ENCODE peak calls at places on chromosomes 11 and 22, in four cellular contexts. One of them, this sample, is unnamed.

GRCh38 chr11:61158691-61159381 is 2.4 kb downstream of the VPS37C start:
- DNase-seq in MM.1S: no peak
- DNase-seq in fibroblast of lung: peak
- DNase-seq in mesenchymal stem cell: peak
- DNase-seq in this sample: no peak

GRCh38 chr22:37747090-37747714 is 50.4 kb downstream of the TRIOBP start:
- DNase-seq in MM.1S: no peak
- DNase-seq in fibroblast of lung: peak
- DNase-seq in mesenchymal stem cell: peak
- DNase-seq in this sample: peak

GRCh38 chr11:69474736-69475135 is 6.7 kb upstream of the LINC01488 start:
- DNase-seq in MM.1S: no peak
- DNase-seq in fibroblast of lung: no peak
- DNase-seq in mesenchymal stem cell: no peak
- DNase-seq in this sample: no peak

GRCh38 chr11:2816517-2816916 is 69.1 kb downstream of the CDKN1C start:
- DNase-seq in MM.1S: no peak
- DNase-seq in fibroblast of lung: no peak
- DNase-seq in mesenchymal stem cell: no peak
- DNase-seq in this sample: no peak

GRCh38 chr11:18352581-18352980 is 30.2 kb downstream of the GTF2H1 start:
- DNase-seq in MM.1S: no peak
- DNase-seq in fibroblast of lung: peak
- DNase-seq in mesenchymal stem cell: no peak
- DNase-seq in this sample: no peak

GRCh38 chr11:64250875-64251721 is at the start of gene PLCB3:
- DNase-seq in MM.1S: peak
- DNase-seq in fibroblast of lung: peak
- DNase-seq in mesenchymal stem cell: peak
- DNase-seq in this sample: peak

GRCh38 chr11:116696381-116696941 is 76.3 kb downstream of the BUD13 start:
- DNase-seq in MM.1S: no peak
- DNase-seq in fibroblast of lung: peak
- DNase-seq in mesenchymal stem cell: no peak
- DNase-seq in this sample: peak

GRCh38 chr22:42271191-42271813 is 849 bp upstream of the TCF20 start:
- DNase-seq in MM.1S: no peak
- DNase-seq in fibroblast of lung: no peak
- DNase-seq in mesenchymal stem cell: no peak
- DNase-seq in this sample: no peak

GRCh38 chr11:75826463-75827220 is 11.6 kb downstream of the UVRAG start:
- DNase-seq in MM.1S: no peak
- DNase-seq in fibroblast of lung: peak
- DNase-seq in mesenchymal stem cell: peak
- DNase-seq in this sample: no peak

GRCh38 chr11:1943977-1944376 is 3.2 kb upstream of the MRPL23 start:
- DNase-seq in MM.1S: no peak
- DNase-seq in fibroblast of lung: peak
- DNase-seq in mesenchymal stem cell: no peak
- DNase-seq in this sample: no peak

GRCh38 chr22:25909988-25910387 is 168.0 kb downstream of the MYO18B start:
- DNase-seq in MM.1S: no peak
- DNase-seq in fibroblast of lung: no peak
- DNase-seq in mesenchymal stem cell: no peak
- DNase-seq in this sample: peak

GRCh38 chr22:32808038-32808445 is 6.5 kb downstream of the TIMP3 start:
- DNase-seq in MM.1S: no peak
- DNase-seq in fibroblast of lung: no peak
- DNase-seq in mesenchymal stem cell: no peak
- DNase-seq in this sample: no peak

GRCh38 chr22:22157500-22157822 is 87.1 kb upstream of the VPREB1 start:
- DNase-seq in MM.1S: no peak
- DNase-seq in fibroblast of lung: no peak
- DNase-seq in mesenchymal stem cell: no peak
- DNase-seq in this sample: no peak

GRCh38 chr22:38141574-38141973 is 31.1 kb upstream of the BAIAP2L2 start:
- DNase-seq in MM.1S: no peak
- DNase-seq in fibroblast of lung: no peak
- DNase-seq in mesenchymal stem cell: no peak
- DNase-seq in this sample: no peak

GRCh38 chr11:105022527-105022926 is 441 bp downstream of the CASP5 start:
- DNase-seq in MM.1S: no peak
- DNase-seq in fibroblast of lung: no peak
- DNase-seq in mesenchymal stem cell: no peak
- DNase-seq in this sample: no peak

GRCh38 chr11:116192509-116193206 is 580.1 kb downstream of the BUD13 start:
- DNase-seq in MM.1S: no peak
- DNase-seq in fibroblast of lung: peak
- DNase-seq in mesenchymal stem cell: no peak
- DNase-seq in this sample: peak

GRCh38 chr11:107770546-107770945 is 58.7 kb upstream of the SLN start:
- DNase-seq in MM.1S: peak
- DNase-seq in fibroblast of lung: peak
- DNase-seq in mesenchymal stem cell: peak
- DNase-seq in this sample: no peak

GRCh38 chr11:126607776-126608625 is 252.5 kb downstream of the ST3GAL4 start:
- DNase-seq in MM.1S: no peak
- DNase-seq in fibroblast of lung: no peak
- DNase-seq in mesenchymal stem cell: no peak
- DNase-seq in this sample: no peak

GRCh38 chr11:117829369-117829725 is 4.8 kb upstream of the FXYD2 start:
- DNase-seq in MM.1S: no peak
- DNase-seq in fibroblast of lung: no peak
- DNase-seq in mesenchymal stem cell: no peak
- DNase-seq in this sample: no peak

GRCh38 chr11:27237641-27238040 is 125.4 kb downstream of the CCDC34 start:
- DNase-seq in MM.1S: no peak
- DNase-seq in fibroblast of lung: no peak
- DNase-seq in mesenchymal stem cell: no peak
- DNase-seq in this sample: no peak

GRCh38 chr11:97893612-97894011 is 1127.1 kb upstream of the CNTN5 start:
- DNase-seq in MM.1S: no peak
- DNase-seq in fibroblast of lung: no peak
- DNase-seq in mesenchymal stem cell: no peak
- DNase-seq in this sample: peak

GRCh38 chr11:67301951-67302516 is 1.3 kb upstream of the SSH3 start:
- DNase-seq in MM.1S: no peak
- DNase-seq in fibroblast of lung: peak
- DNase-seq in mesenchymal stem cell: peak
- DNase-seq in this sample: no peak

GRCh38 chr11:67301313-67301921 is 1.9 kb upstream of the SSH3 start:
- DNase-seq in MM.1S: no peak
- DNase-seq in fibroblast of lung: no peak
- DNase-seq in mesenchymal stem cell: no peak
- DNase-seq in this sample: no peak

GRCh38 chr11:67303989-67304411 is 670 bp downstream of the SSH3 start:
- DNase-seq in MM.1S: no peak
- DNase-seq in fibroblast of lung: peak
- DNase-seq in mesenchymal stem cell: no peak
- DNase-seq in this sample: peak

GRCh38 chr11:67303132-67303988 is at the start of gene SSH3:
- DNase-seq in MM.1S: no peak
- DNase-seq in fibroblast of lung: peak
- DNase-seq in mesenchymal stem cell: peak
- DNase-seq in this sample: peak

DNA sequence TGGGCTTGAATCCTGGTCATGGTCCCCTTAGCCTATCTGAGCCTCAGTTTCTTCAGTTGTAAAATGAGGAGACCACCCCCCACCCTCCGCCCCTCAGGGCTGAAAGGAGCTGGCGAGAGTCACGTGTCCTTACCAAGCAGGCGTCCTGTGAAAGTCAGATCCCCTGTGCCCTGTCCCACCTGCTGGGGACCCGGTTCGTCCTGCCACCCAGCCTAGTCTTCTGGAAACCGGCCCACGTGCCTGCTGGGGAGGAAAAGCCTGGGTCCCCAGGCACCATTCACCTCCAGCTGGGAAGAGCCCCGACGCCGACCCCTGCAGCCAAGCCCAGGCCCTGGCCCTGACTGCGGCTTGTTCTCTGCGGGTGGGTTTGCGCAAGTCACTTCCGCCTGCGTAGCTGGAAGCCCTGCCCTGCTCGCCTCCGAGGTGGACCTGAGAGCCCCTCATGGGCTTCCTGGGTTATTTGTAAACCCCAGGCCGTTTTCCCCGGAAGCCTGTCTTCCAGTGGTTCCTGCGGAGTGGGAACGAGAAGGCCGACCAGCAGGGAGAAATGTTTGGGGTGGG is 679 bp upstream of the SSH3 start:
- DNase-seq in MM.1S: no peak
- DNase-seq in fibroblast of lung: no peak
- DNase-seq in mesenchymal stem cell: peak
- DNase-seq in this sample: no peak
- H2AFZ ChIP-seq in MM.1S: no peak
- H2AFZ ChIP-seq in fibroblast of lung: no peak
- H2AFZ ChIP-seq in mesenchymal stem cell: no peak
- H2AFZ ChIP-seq in this sample: no peak

GRCh38 chr22:46055176-46055850 is 78.4 kb upstream of the WNT7B start:
- DNase-seq in MM.1S: no peak
- DNase-seq in fibroblast of lung: peak
- DNase-seq in mesenchymal stem cell: no peak
- DNase-seq in this sample: peak

GRCh38 chr22:46057206-46057605 is 80.2 kb upstream of the WNT7B start:
- DNase-seq in MM.1S: peak
- DNase-seq in fibroblast of lung: peak
- DNase-seq in mesenchymal stem cell: no peak
- DNase-seq in this sample: no peak

GRCh38 chr22:46054878-46055158 is 77.9 kb upstream of the WNT7B start:
- DNase-seq in MM.1S: no peak
- DNase-seq in fibroblast of lung: peak
- DNase-seq in mesenchymal stem cell: no peak
- DNase-seq in this sample: no peak

GRCh38 chr22:46056169-46057041 is 79.4 kb upstream of the WNT7B start:
- DNase-seq in MM.1S: no peak
- DNase-seq in fibroblast of lung: peak
- DNase-seq in mesenchymal stem cell: no peak
- DNase-seq in this sample: peak

GRCh38 chr22:46055851-46056168 is 78.8 kb upstream of the WNT7B start:
- DNase-seq in MM.1S: no peak
- DNase-seq in fibroblast of lung: no peak
- DNase-seq in mesenchymal stem cell: no peak
- DNase-seq in this sample: no peak
- H3K9ac ChIP-seq in MM.1S: no peak
- H3K9ac ChIP-seq in fibroblast of lung: peak
- H3K9ac ChIP-seq in mesenchymal stem cell: peak
- H3K9ac ChIP-seq in this sample: peak

DNA sequence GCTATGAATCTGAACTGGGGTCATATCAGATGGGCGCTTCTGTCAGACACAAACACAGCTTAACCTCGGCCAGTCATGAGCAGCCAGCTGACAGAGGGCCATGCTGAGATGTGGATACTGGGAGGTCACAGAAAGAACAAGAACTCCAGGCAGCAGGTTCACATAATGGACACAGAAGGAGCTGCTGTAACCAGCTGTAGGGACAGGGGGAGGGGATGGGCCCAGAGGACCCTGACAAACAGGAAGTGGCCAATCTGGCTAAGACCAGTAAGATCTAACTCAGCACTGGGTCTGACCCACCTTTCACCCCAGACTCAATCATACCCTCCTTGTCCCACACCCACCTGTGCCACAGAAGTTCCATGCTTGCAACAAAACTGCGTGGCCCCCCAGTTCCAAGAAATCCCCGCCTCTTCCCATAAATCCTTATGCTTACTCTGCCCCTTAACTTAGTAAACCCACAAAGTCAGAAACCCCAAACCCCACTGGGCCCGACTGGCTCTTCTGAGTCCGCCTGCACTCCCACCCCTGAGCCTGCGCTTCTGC is 3.9 kb downstream of the APOL4 start:
- DNase-seq in MM.1S: peak
- DNase-seq in fibroblast of lung: no peak
- DNase-seq in mesenchymal stem cell: peak
- DNase-seq in this sample: peak
- H2AFZ ChIP-seq in MM.1S: peak
- H2AFZ ChIP-seq in fibroblast of lung: no peak
- H2AFZ ChIP-seq in mesenchymal stem cell: no peak
- H2AFZ ChIP-seq in this sample: no peak

GRCh38 chr11:35145249-35145648 is 6.3 kb downstream of the CD44 start:
- DNase-seq in MM.1S: peak
- DNase-seq in fibroblast of lung: peak
- DNase-seq in mesenchymal stem cell: peak
- DNase-seq in this sample: no peak
- H3K9ac ChIP-seq in MM.1S: peak
- H3K9ac ChIP-seq in fibroblast of lung: no peak
- H3K9ac ChIP-seq in mesenchymal stem cell: peak
- H3K9ac ChIP-seq in this sample: no peak

DNA sequence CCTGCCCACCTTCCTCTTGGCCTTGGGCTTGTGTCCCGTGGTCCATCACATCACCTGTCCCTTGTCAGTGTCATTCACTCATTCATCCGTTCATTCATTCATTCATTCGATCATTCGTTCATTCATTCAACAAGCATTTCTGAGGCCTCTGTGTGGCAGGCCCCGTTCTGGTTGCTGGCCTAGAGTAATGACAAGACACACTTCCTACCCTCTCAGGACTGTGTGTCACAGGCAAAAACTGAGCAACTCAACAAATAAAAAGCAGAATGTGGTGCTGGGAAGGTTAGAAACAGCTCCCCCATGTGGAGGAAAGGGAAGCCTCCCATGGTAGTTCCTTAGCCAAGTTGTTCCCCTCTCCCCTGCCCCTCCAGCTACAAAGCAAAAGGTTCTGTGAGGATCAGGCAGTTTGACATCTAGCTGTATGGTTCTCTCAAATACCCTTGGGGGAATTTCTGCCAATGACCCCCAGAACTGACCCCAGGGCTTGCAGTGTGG is 1.6 kb upstream of the OMP start:
- DNase-seq in MM.1S: peak
- DNase-seq in fibroblast of lung: no peak
- DNase-seq in mesenchymal stem cell: peak
- DNase-seq in this sample: peak
- H2AFZ ChIP-seq in MM.1S: no peak
- H2AFZ ChIP-seq in fibroblast of lung: no peak
- H2AFZ ChIP-seq in mesenchymal stem cell: no peak
- H2AFZ ChIP-seq in this sample: no peak

This sample was measured in SK-N-SH.